ENCODE peak calls at places on chromosomes 16 and 17, in six cellular contexts. One of them, this sample, is unnamed.

GRCh38 chr16:67459066-67459857 is 21.7 kb downstream of the ATP6V0D1 start:
- DNase-seq in cardiac muscle cell: peak; percentile 25
- DNase-seq in activated gamma-delta T cell treated with Interleukin-2 at 50 U/mL for 16 hours: no peak
- DNase-seq in occipital lobe: no peak
- DNase-seq in HT1080: peak; percentile 27
- DNase-seq in Right ventricle myocardium superior: peak; percentile 79
- DNase-seq in this sample: no peak

GRCh38 chr17:4862720-4863119 is 29.6 kb downstream of the MINK1 start:
- DNase-seq in cardiac muscle cell: no peak
- DNase-seq in activated gamma-delta T cell treated with Interleukin-2 at 50 U/mL for 16 hours: no peak
- DNase-seq in occipital lobe: no peak
- DNase-seq in HT1080: no peak
- DNase-seq in Right ventricle myocardium superior: no peak
- DNase-seq in this sample: no peak

GRCh38 chr17:14198013-14198412 is 38.6 kb downstream of the CDRT15 start:
- DNase-seq in cardiac muscle cell: no peak
- DNase-seq in activated gamma-delta T cell treated with Interleukin-2 at 50 U/mL for 16 hours: no peak
- DNase-seq in occipital lobe: no peak
- DNase-seq in HT1080: no peak
- DNase-seq in Right ventricle myocardium superior: peak; percentile 66
- DNase-seq in this sample: no peak

GRCh38 chr16:65453646-65454045 is 331.8 kb upstream of the CDH11 start:
- DNase-seq in cardiac muscle cell: no peak
- DNase-seq in activated gamma-delta T cell treated with Interleukin-2 at 50 U/mL for 16 hours: no peak
- DNase-seq in occipital lobe: no peak
- DNase-seq in HT1080: no peak
- DNase-seq in Right ventricle myocardium superior: no peak
- DNase-seq in this sample: no peak

GRCh38 chr16:27232061-27232841 is 28.9 kb downstream of the KDM8 start:
- DNase-seq in cardiac muscle cell: no peak
- DNase-seq in activated gamma-delta T cell treated with Interleukin-2 at 50 U/mL for 16 hours: no peak
- DNase-seq in occipital lobe: no peak
- DNase-seq in HT1080: no peak
- DNase-seq in Right ventricle myocardium superior: peak; percentile 43
- DNase-seq in this sample: peak; percentile 63

GRCh38 chr17:67635688-67636087 is 82.0 kb upstream of the NOL11 start:
- DNase-seq in cardiac muscle cell: peak; percentile 7
- DNase-seq in activated gamma-delta T cell treated with Interleukin-2 at 50 U/mL for 16 hours: no peak
- DNase-seq in occipital lobe: no peak
- DNase-seq in HT1080: no peak
- DNase-seq in Right ventricle myocardium superior: no peak
- DNase-seq in this sample: no peak

GRCh38 chr17:74639704-74640142 is 16.2 kb upstream of the CD300E start:
- DNase-seq in cardiac muscle cell: peak; percentile 22
- DNase-seq in activated gamma-delta T cell treated with Interleukin-2 at 50 U/mL for 16 hours: no peak
- DNase-seq in occipital lobe: no peak
- DNase-seq in HT1080: no peak
- DNase-seq in Right ventricle myocardium superior: no peak
- DNase-seq in this sample: peak; percentile 13

GRCh38 chr16:73214825-73215481 is 167.0 kb upstream of the ZFHX3 start:
- DNase-seq in cardiac muscle cell: peak; percentile 52
- DNase-seq in activated gamma-delta T cell treated with Interleukin-2 at 50 U/mL for 16 hours: no peak
- DNase-seq in occipital lobe: no peak
- DNase-seq in HT1080: no peak
- DNase-seq in Right ventricle myocardium superior: no peak
- DNase-seq in this sample: no peak

GRCh38 chr16:24409045-24409444 is 130.3 kb upstream of the RBBP6 start:
- DNase-seq in cardiac muscle cell: no peak
- DNase-seq in activated gamma-delta T cell treated with Interleukin-2 at 50 U/mL for 16 hours: no peak
- DNase-seq in occipital lobe: no peak
- DNase-seq in HT1080: peak; percentile 4
- DNase-seq in Right ventricle myocardium superior: no peak
- DNase-seq in this sample: no peak

GRCh38 chr17:61402978-61403845 is 3.6 kb downstream of the TBX2 start:
- DNase-seq in cardiac muscle cell: no peak
- DNase-seq in activated gamma-delta T cell treated with Interleukin-2 at 50 U/mL for 16 hours: no peak
- DNase-seq in occipital lobe: no peak
- DNase-seq in HT1080: no peak
- DNase-seq in Right ventricle myocardium superior: peak; percentile 53
- DNase-seq in this sample: no peak

GRCh38 chr16:85945424-85945751 is 46.4 kb downstream of the IRF8 start:
- DNase-seq in cardiac muscle cell: no peak
- DNase-seq in activated gamma-delta T cell treated with Interleukin-2 at 50 U/mL for 16 hours: no peak
- DNase-seq in occipital lobe: no peak
- DNase-seq in HT1080: no peak
- DNase-seq in Right ventricle myocardium superior: no peak
- DNase-seq in this sample: no peak

GRCh38 chr16:88387941-88388627 is 5.3 kb downstream of the ZNF469 start:
- DNase-seq in cardiac muscle cell: no peak
- DNase-seq in activated gamma-delta T cell treated with Interleukin-2 at 50 U/mL for 16 hours: no peak
- DNase-seq in occipital lobe: no peak
- DNase-seq in HT1080: no peak
- DNase-seq in Right ventricle myocardium superior: peak; percentile 53
- DNase-seq in this sample: no peak

GRCh38 chr17:13538841-13539411 is 62.8 kb downstream of the HS3ST3A1 start:
- DNase-seq in cardiac muscle cell: no peak
- DNase-seq in activated gamma-delta T cell treated with Interleukin-2 at 50 U/mL for 16 hours: no peak
- DNase-seq in occipital lobe: no peak
- DNase-seq in HT1080: no peak
- DNase-seq in Right ventricle myocardium superior: no peak
- DNase-seq in this sample: no peak

GRCh38 chr17:37111329-37111728 is 162.6 kb downstream of the AATF start:
- DNase-seq in cardiac muscle cell: no peak
- DNase-seq in activated gamma-delta T cell treated with Interleukin-2 at 50 U/mL for 16 hours: no peak
- DNase-seq in occipital lobe: peak; percentile 13
- DNase-seq in HT1080: no peak
- DNase-seq in Right ventricle myocardium superior: no peak
- DNase-seq in this sample: no peak

GRCh38 chr16:82738699-82739098 is 111.9 kb downstream of the CDH13 start:
- DNase-seq in cardiac muscle cell: peak; percentile 55
- DNase-seq in activated gamma-delta T cell treated with Interleukin-2 at 50 U/mL for 16 hours: no peak
- DNase-seq in occipital lobe: no peak
- DNase-seq in HT1080: no peak
- DNase-seq in Right ventricle myocardium superior: no peak
- DNase-seq in this sample: no peak

GRCh38 chr16:11263737-11264136 is 5.4 kb downstream of the TNP2 start:
- DNase-seq in cardiac muscle cell: no peak
- DNase-seq in activated gamma-delta T cell treated with Interleukin-2 at 50 U/mL for 16 hours: peak; percentile 19
- DNase-seq in occipital lobe: no peak
- DNase-seq in HT1080: no peak
- DNase-seq in Right ventricle myocardium superior: no peak
- DNase-seq in this sample: peak; percentile 50

GRCh38 chr17:39231587-39232551 is 6.1 kb upstream of the STAC2 start:
- DNase-seq in cardiac muscle cell: peak; percentile 63
- DNase-seq in activated gamma-delta T cell treated with Interleukin-2 at 50 U/mL for 16 hours: peak; percentile 60
- DNase-seq in occipital lobe: no peak
- DNase-seq in HT1080: no peak
- DNase-seq in Right ventricle myocardium superior: peak; percentile 64
- DNase-seq in this sample: peak; percentile 60

GRCh38 chr17:15969463-15969862 is 24.5 kb downstream of the ADORA2B start:
- DNase-seq in cardiac muscle cell: no peak
- DNase-seq in activated gamma-delta T cell treated with Interleukin-2 at 50 U/mL for 16 hours: no peak
- DNase-seq in occipital lobe: no peak
- DNase-seq in HT1080: no peak
- DNase-seq in Right ventricle myocardium superior: no peak
- DNase-seq in this sample: no peak

This sample was measured in stimulated activated naive CD8-positive, alpha-beta T cell treated with anti-CD3 and anti-CD28 coated beads, Interleukin-15, amount 100 ng/mL, for 72 hours.